ENCODE peak calls at places on chromosome 15, in five cellular contexts. C is ascending aorta, P is MM.1S, T is PC-9, G is WERI-Rb-1. X is an unnamed sample.

GRCh38 chr15:78951841-78952238 is 7.0 kb upstream of the CTSH start:
- DNase-seq in T (peak), P (no peak), C (no peak), G (no peak), X (no peak)

GRCh38 chr15:62497356-62497755 is 332.3 kb upstream of the C2CD4B start:
- DNase-seq in G (no peak), P (no peak), C (no peak), T (no peak), X (no peak)

GRCh38 chr15:62658498-62658897 is 384.0 kb upstream of the TPM1 start:
- DNase-seq in G (no peak), C (no peak), T (no peak), P (no peak), X (no peak)

GRCh38 chr15:55685292-55685691 is 57.7 kb downstream of the PRTG start:
- DNase-seq in C (no peak), T (no peak), P (no peak), G (no peak), X (no peak)

GRCh38 chr15:83158393-83158792 is 49.2 kb downstream of the HDGFL3 start:
- DNase-seq in P (no peak), T (no peak), G (no peak), C (no peak), X (no peak)

GRCh38 chr15:32974691-32975090 is 219.8 kb downstream of the FMN1 start:
- DNase-seq in C (no peak), P (no peak), T (no peak), G (no peak), X (no peak)

GRCh38 chr15:71588746-71589145 is 221.6 kb upstream of the NR2E3 start:
- DNase-seq in C (no peak), T (no peak), P (no peak), G (no peak), X (no peak)

GRCh38 chr15:58330836-58331561 is 100.8 kb upstream of the LIPC start:
- DNase-seq in P (no peak), G (no peak), C (no peak), T (no peak), X (no peak)

GRCh38 chr15:95259513-95259912 is 1028.2 kb downstream of the MCTP2 start:
- DNase-seq in P (peak), T (peak), C (peak), G (peak), X (no peak)

GRCh38 chr15:71629761-71630499 is 180.4 kb upstream of the NR2E3 start:
- DNase-seq in C (no peak), T (no peak), P (no peak), G (no peak), X (no peak)

GRCh38 chr15:50767332-50767861 is 1.9 kb upstream of the SPPL2A start:
- DNase-seq in P (no peak), G (no peak), T (no peak), C (peak), X (no peak)

GRCh38 chr15:91891788-91892187 is 38.3 kb downstream of the SLCO3A1 start:
- DNase-seq in P (no peak), C (no peak), T (no peak), G (no peak), X (peak)

GRCh38 chr15:76151599-76151974 is 91.8 kb downstream of the TMEM266 start:
- DNase-seq in P (no peak), C (no peak), G (no peak), T (no peak), X (no peak)

GRCh38 chr15:75554717-75555116 is 24.4 kb downstream of the PTPN9 start:
- DNase-seq in C (no peak), G (no peak), P (no peak), T (no peak), X (no peak)

GRCh38 chr15:75205064-75205395 is 3.3 kb downstream of the C15orf39 start:
- DNase-seq in T (no peak), C (no peak), P (no peak), G (no peak), X (no peak)

GRCh38 chr15:58139631-58140522 is 1.7 kb downstream of the AQP9 start:
- DNase-seq in G (no peak), P (peak), T (no peak), C (no peak), X (no peak)

GRCh38 chr15:38714309-38715072 is 149.9 kb upstream of the RASGRP1 start:
- DNase-seq in P (no peak), T (no peak), C (no peak), G (no peak), X (no peak)

GRCh38 chr15:50685976-50686467 is 575 bp downstream of the TRPM7 start:
- DNase-seq in P (peak), C (peak), G (peak), T (peak), X (no peak)

GRCh38 chr15:76206325-76206976 is 104.8 kb downstream of the ETFA start:
- DNase-seq in G (no peak), T (peak), C (peak), P (no peak), X (no peak)

GRCh38 chr15:39834256-39834655 is 51.6 kb upstream of the FSIP1 start:
- DNase-seq in P (no peak), G (no peak), C (no peak), T (no peak), X (no peak)

GRCh38 chr15:55742498-55742926 is 440 bp downstream of the PRTG start:
- DNase-seq in C (no peak), G (peak), T (no peak), P (no peak), X (no peak)

DNA sequence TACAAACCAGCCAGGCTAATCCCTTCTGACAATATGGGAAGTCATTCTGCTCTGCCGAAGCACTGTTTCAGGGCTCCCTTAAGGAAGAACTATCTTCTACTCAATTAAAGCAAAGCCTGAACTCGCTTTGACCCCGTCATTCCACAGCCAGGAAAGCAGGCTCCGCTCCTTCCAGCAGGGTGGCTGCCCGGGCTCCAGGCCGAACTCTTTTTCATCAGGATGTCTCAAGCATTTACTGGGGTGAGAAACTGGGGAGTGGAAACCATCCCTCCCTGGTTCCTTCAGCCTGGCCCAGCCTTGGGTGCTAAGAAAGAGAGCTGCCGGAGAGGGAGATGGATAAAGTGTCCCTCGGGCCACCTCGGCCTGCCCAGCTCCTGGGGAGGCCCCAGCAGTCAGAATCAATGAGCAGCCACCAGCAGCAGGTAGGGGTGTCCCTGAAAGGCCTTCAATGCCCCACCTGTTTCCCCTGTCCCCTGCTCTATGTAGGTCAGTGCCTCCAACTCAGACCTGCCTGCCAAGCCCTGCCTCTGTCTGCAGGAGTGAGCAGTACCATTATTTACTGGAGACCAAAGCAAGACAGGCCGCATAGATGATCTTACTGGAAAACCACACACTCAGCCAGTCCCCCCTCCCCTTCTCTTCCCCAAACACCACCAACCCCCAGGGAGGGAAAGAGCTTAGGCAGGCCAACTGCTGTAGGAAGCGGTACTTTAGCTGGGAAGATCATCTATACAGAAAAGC is 225.6 kb upstream of the TLE3 start:
- DNase-seq in P (no peak), C (peak), T (no peak), G (peak), X (peak)
- H3K27ac ChIP-seq in P (no peak), C (peak), T (peak), G (peak), X (peak)

GRCh38 chr15:34239151-34239761 is 14.4 kb downstream of the EMC4 start:
- DNase-seq in T (peak), G (no peak), P (no peak), C (no peak), X (no peak)
- H3K27ac ChIP-seq in T (peak), G (no peak), P (no peak), C (peak), X (no peak)

DNA sequence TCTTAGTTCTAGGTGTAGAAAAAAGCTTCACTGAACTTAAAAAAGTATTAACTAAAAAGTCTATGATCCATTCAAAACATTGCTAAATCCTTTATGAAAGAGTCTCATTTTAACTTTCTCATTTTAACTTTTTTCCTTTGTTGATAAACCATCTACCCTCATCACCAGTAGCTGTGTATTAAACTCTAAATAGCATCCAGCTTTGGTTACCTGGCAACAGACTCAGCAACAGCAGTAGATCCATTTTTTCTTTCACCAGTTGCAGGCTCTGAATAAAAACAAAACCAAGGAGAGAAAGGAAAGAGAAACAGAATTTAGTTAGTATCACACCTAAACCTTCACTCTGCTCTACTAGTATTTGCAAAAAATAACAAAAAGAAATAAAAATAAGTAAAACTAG is 51.6 kb downstream of the TP53BP1 start:
- DNase-seq in C (no peak), G (no peak), T (no peak), P (peak), X (no peak)
- H3K27ac ChIP-seq in C (peak), G (peak), T (peak), P (peak), X (peak)

GRCh38 chr15:41474436-41474835 is 19.2 kb upstream of the ITPKA start:
- DNase-seq in G (no peak), C (no peak), T (no peak), P (no peak), X (no peak)
- H3K27ac ChIP-seq in G (no peak), C (no peak), T (no peak), P (no peak), X (no peak)

DNA sequence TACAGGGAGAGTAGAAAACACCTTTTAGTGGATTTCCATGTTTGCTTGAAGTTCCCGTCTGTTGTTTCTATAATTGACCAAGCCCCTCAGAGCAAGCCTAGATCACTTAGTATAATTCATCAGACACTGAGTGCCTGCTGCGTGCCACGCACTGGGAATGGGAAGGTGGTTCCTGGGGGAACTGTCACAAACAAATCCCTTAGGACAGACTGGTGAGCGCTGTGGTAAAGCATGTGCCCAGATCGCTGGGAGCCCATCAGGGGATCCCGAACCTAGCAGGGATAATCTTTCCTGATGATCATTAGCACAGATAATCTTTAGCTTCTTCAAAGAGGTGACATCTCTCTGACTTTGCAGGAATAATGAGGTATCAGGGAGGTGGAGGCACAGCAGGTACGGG is 9.6 kb downstream of the MRPS11 start:
- DNase-seq in P (no peak), G (peak), C (no peak), T (no peak), X (peak)
- H3K27ac ChIP-seq in P (no peak), G (peak), C (no peak), T (no peak), X (no peak)

DNA sequence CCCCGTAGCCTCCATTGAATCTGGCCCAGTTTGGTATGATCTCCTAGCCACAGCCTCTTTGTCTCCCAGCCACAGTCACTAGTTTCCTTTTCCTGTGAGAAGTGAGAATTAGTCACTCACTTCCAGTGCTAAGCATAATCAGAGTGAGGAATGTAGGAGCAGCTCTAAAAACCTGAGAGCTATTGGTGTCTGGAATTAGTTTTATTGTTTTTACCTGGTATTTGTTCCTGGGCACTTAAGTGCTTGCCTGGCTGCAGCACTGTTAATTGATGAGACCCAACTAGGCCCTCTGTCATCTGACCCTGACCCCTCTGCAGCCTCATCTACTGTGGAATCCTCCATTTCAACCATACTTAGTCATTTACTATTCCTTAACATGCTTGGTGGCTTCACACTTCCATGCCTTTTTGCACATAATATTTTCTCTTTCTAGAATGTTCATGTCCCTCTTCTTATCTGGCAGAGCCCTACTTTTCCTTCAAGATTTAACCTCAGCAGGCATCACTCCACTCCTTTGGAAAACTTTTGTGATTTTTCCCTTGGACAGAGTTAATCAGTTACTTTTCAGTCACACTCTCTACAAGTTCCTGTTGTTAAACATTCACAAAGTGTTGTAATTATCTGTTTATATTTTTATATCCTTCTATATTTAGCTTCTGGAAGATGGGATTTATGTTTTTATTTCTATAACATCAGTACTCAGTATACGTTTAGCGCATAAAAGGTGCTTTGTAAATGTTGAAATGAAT is 48.8 kb downstream of the PDE8A start:
- DNase-seq in C (no peak), G (no peak), P (no peak), T (peak), X (no peak)
- H3K27ac ChIP-seq in C (no peak), G (no peak), P (no peak), T (peak), X (no peak)

DNA sequence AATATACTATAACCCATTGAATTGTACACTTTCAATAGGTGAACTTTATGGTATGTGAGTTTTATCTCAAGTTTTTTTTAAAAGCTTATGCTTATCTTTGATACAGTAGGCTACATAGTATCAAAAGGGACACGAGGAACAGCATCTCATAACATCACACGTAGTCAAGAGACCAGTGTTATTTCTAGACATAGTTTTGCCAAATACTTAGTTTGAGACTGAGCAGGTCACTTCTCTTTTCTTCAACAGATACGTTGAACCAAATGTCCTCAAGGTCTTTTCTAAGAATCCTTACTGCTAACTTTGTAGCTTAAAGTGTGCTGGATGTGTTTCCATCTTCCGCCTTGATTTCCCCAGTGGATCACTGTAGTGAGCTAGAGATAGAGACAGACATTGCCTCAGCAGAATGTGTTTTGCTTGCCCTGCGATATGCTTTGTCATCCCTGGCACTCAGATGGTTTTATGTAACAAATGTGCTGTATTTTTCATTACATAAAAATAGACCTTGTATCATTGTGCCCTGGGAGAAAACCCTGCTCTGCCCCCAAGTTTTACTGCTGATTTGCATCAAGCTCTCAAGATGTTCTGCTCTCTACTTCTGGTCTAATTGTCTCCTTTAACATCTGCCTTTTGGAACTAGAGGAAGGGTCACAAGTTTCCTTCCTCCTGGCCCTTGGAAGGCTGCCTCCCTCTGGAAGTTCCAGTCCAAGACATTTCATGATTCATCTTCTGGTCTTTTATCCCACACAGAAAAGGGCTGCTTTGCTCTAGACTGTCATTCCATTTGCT is 426.4 kb upstream of the RGMA start:
- DNase-seq in P (no peak), T (no peak), G (no peak), C (no peak), X (no peak)
- H3K27ac ChIP-seq in P (no peak), T (no peak), G (no peak), C (no peak), X (no peak)

DNA sequence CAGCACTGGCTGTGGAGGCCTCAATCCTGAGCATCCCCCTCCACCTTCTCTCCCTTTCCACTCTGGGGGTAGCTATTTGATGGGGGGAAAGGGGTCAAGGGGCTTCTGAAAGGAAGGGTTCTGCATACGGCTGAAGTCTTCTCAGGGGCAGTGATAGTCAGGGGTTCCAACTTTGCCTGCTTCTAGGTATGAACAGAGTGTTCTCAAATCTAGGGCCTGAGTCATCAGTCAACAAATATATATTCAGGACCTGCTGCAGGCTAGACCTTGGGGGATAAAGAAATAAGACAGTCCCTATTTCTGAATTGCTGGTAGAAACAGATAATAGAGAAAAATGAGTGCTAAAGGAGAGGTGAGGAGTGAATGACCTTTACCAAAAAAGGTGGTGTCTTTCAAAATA is 12.8 kb downstream of the RGMA start:
- DNase-seq in C (no peak), T (no peak), P (no peak), G (no peak), X (no peak)
- H3K27ac ChIP-seq in C (no peak), T (no peak), P (no peak), G (no peak), X (no peak)

GRCh38 chr15:77493324-77493907 is 72.7 kb downstream of the HMG20A start:
- DNase-seq in P (peak), C (no peak), T (no peak), G (no peak), X (no peak)

GRCh38 chr15:77494073-77494472 is 73.4 kb downstream of the HMG20A start:
- DNase-seq in T (no peak), G (no peak), P (no peak), C (no peak), X (no peak)

GRCh38 chr15:77486542-77487478 is 66.1 kb downstream of the HMG20A start:
- DNase-seq in P (no peak), T (no peak), G (no peak), C (no peak), X (no peak)

GRCh38 chr15:77487479-77487861 is 66.8 kb downstream of the HMG20A start:
- DNase-seq in G (no peak), T (no peak), P (no peak), C (no peak), X (no peak)

GRCh38 chr15:77489647-77490046 is 69.0 kb downstream of the HMG20A start:
- DNase-seq in P (no peak), T (no peak), G (no peak), C (no peak), X (no peak)
- H3K27ac ChIP-seq in P (no peak), T (no peak), G (no peak), C (no peak), X (no peak)

X was measured in vagina.